ENCODE peak calls at places on chromosome 6, in seven cellular contexts. S is heart left ventricle, R is H54, Y is prostate gland, X is spleen, E is ovary, P is A549. Q is an unnamed sample.

GRCh38 chr6:10413850-10414765 is 766 bp downstream of the TFAP2A start:
- DNase-seq in S (no peak), R (no peak), Y (peak; percentile 60), X (no peak), E (no peak), P (peak; percentile 79), Q (no peak)

GRCh38 chr6:31836036-31836675 is 8.6 kb downstream of the HSPA1B start:
- DNase-seq in S (no peak), R (no peak), Y (no peak), X (peak; percentile 56), E (no peak), P (no peak), Q (no peak)

GRCh38 chr6:68635412-68635705 is 277 bp downstream of the ADGRB3 start:
- DNase-seq in S (no peak), R (no peak), Y (no peak), X (no peak), E (no peak), P (no peak), Q (no peak)

GRCh38 chr6:57252975-57253374 is 30.9 kb upstream of the RAB23 start:
- DNase-seq in S (no peak), R (no peak), Y (no peak), X (no peak), E (no peak), P (no peak), Q (no peak)

GRCh38 chr6:161236091-161236633 is 37.7 kb downstream of the AGPAT4 start:
- DNase-seq in S (no peak), R (no peak), Y (no peak), X (no peak), E (no peak), P (no peak), Q (no peak)

GRCh38 chr6:3324262-3324942 is 65.7 kb downstream of the PSMG4 start:
- DNase-seq in S (peak; percentile 54), R (peak; percentile 72), Y (no peak), X (no peak), E (no peak), P (peak; percentile 73), Q (no peak)

GRCh38 chr6:41780623-41781301 is at the start of gene PRICKLE4:
- DNase-seq in S (peak; percentile 66), R (peak; percentile 80), Y (peak; percentile 73), X (peak; percentile 86), E (peak; percentile 54), P (peak; percentile 29), Q (no peak)

GRCh38 chr6:4374231-4374630 is 238.9 kb upstream of the ECI2 start:
- DNase-seq in S (no peak), R (no peak), Y (no peak), X (no peak), E (no peak), P (no peak), Q (no peak)

GRCh38 chr6:95636552-95637376 is 59.4 kb downstream of the MANEA start:
- DNase-seq in S (no peak), R (no peak), Y (no peak), X (no peak), E (no peak), P (no peak), Q (no peak)

GRCh38 chr6:107361568-107362270 is 97.6 kb downstream of the PDSS2 start:
- DNase-seq in S (no peak), R (peak; percentile 24), Y (no peak), X (no peak), E (no peak), P (no peak), Q (no peak)

GRCh38 chr6:113385020-113385431 is 472.1 kb upstream of the MARCKS start:
- DNase-seq in S (no peak), R (no peak), Y (no peak), X (no peak), E (no peak), P (no peak), Q (no peak)

GRCh38 chr6:144581807-144582537 is 296.8 kb downstream of the UTRN start:
- DNase-seq in S (no peak), R (no peak), Y (no peak), X (no peak), E (no peak), P (peak; percentile 25), Q (no peak)

GRCh38 chr6:138404666-138405337 is 779 bp downstream of the HEBP2 start:
- DNase-seq in S (peak; percentile 22), R (no peak), Y (peak; percentile 28), X (peak; percentile 90), E (peak; percentile 43), P (no peak), Q (no peak)

GRCh38 chr6:10479939-10480700 is 41.0 kb upstream of the GCNT2 start:
- DNase-seq in S (no peak), R (no peak), Y (no peak), X (no peak), E (no peak), P (no peak), Q (no peak)

GRCh38 chr6:87846446-87846845 is 144.4 kb upstream of the AKIRIN2 start:
- DNase-seq in S (no peak), R (no peak), Y (no peak), X (no peak), E (no peak), P (no peak), Q (no peak)

GRCh38 chr6:43037706-43038105 is 15.9 kb downstream of the CUL7 start:
- DNase-seq in S (no peak), R (no peak), Y (no peak), X (no peak), E (no peak), P (no peak), Q (no peak)

GRCh38 chr6:43037197-43037596 is 15.8 kb downstream of the RRP36 start:
- DNase-seq in S (no peak), R (no peak), Y (no peak), X (no peak), E (no peak), P (no peak), Q (no peak)

GRCh38 chr6:43043310-43043709 is 10.3 kb downstream of the CUL7 start:
- DNase-seq in S (no peak), R (no peak), Y (no peak), X (no peak), E (no peak), P (no peak), Q (no peak)

GRCh38 chr6:43038727-43039126 is 14.9 kb downstream of the CUL7 start:
- DNase-seq in S (no peak), R (no peak), Y (no peak), X (no peak), E (no peak), P (no peak), Q (no peak)

GRCh38 chr6:43040542-43041257 is 13.0 kb downstream of the CUL7 start:
- DNase-seq in S (no peak), R (no peak), Y (no peak), X (no peak), E (no peak), P (no peak), Q (no peak)
- TF ChIP-seq POLR2A in S (no peak), R (no peak), Y (no peak), X (no peak), E (no peak), P (no peak), Q (no peak)

DNA sequence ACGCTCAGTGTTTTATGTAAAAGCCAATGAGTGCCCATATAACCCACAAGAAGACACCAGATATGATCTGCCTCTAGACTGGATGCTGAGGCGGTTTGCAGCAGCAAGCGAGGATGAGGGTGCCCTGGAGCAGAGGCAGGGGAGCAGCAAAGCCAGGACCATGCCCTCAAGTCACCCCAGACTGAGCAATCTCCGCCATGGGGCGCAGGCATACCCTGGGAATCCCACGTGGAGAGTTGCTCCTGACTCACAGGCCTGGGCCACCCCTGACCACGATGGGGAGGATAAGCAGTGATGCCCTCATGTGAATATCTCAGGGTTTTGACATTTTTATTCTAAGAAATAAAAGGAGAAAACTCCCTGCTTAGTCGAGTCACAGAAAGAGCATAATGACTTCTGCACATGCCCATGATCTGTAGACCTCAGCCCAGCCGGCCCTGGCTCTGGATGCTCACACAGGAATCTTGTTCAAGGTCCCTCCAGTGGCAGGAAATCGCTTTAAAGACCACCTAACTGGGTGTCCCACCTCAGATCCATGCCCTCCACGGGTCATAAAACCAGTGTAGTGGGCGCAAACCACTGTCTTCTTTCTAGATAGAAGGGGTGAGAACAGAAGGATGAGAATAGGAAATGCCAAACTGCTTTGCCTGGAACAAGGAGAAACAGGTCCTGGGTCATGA is 138.3 kb upstream of the SNX9 start:
- DNase-seq in S (no peak), R (no peak), Y (no peak), X (no peak), E (no peak), P (no peak), Q (no peak)
- TF ChIP-seq POLR2A in S (no peak), R (no peak), Y (no peak), X (no peak), E (no peak), P (no peak), Q (no peak)

GRCh38 chr6:78966542-78966941 is 99.2 kb downstream of the IRAK1BP1 start:
- DNase-seq in S (no peak), R (no peak), Y (no peak), X (no peak), E (no peak), P (no peak), Q (no peak)

GRCh38 chr6:78962458-78962857 is 95.1 kb downstream of the IRAK1BP1 start:
- DNase-seq in S (no peak), R (no peak), Y (no peak), X (no peak), E (no peak), P (no peak), Q (no peak)

DNA sequence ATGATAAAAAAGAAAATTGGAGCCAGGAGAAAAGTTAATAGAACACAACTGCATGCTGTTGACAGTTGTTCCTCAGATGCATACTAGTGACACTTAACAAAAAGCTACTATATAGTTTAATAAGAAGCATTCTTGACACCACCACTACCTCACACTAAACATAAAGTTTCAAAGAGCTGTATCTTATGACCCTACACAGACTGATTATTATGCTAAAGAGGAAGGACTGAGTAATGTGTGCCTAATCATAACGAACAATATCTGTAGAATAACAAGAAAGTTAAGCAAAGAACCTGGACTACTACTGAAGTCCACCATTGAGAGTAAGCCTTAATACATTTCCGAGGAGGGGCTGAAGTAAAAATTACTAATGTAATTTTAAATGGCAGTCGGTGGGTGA is 99.8 kb downstream of the IRAK1BP1 start:
- DNase-seq in S (no peak), R (no peak), Y (no peak), X (no peak), E (no peak), P (no peak), Q (no peak)
- TF ChIP-seq POLR2A in S (no peak), R (no peak), Y (no peak), X (no peak), E (no peak), P (no peak), Q (no peak)

GRCh38 chr6:20707166-20707485 is 172.9 kb downstream of the CDKAL1 start:
- DNase-seq in S (no peak), R (no peak), Y (no peak), X (no peak), E (no peak), P (peak; percentile 18), Q (no peak)

GRCh38 chr6:20705741-20706140 is 171.5 kb downstream of the CDKAL1 start:
- DNase-seq in S (no peak), R (no peak), Y (no peak), X (no peak), E (no peak), P (no peak), Q (no peak)

GRCh38 chr6:20707870-20708269 is 173.6 kb downstream of the CDKAL1 start:
- DNase-seq in S (no peak), R (no peak), Y (no peak), X (no peak), E (no peak), P (no peak), Q (no peak)

GRCh38 chr6:20708367-20709124 is 174.3 kb downstream of the CDKAL1 start:
- DNase-seq in S (no peak), R (no peak), Y (no peak), X (no peak), E (no peak), P (no peak), Q (no peak)

GRCh38 chr6:20706293-20707165 is 172.3 kb downstream of the CDKAL1 start:
- DNase-seq in S (no peak), R (no peak), Y (no peak), X (no peak), E (no peak), P (peak; percentile 33), Q (no peak)
- TF ChIP-seq POLR2A in S (no peak), R (no peak), Y (no peak), X (no peak), E (no peak), P (no peak), Q (no peak)